ENCODE peak calls at places on chromosomes 6 and 20, in seven cellular contexts. S, B, I, U, P, Y and M are unnamed samples.

GRCh38 chr6:47076422-47077344 is 34.6 kb upstream of the ADGRF1 start:
- DNase-seq in B (no peak), S (no peak), Y (no peak), U (no peak), P (no peak), I (peak; percentile 22), M (no peak)

GRCh38 chr20:49183444-49183843 is 4.7 kb downstream of the STAU1 start:
- DNase-seq in U (no peak), B (no peak), P (no peak), I (no peak), S (no peak), Y (no peak), M (no peak)

GRCh38 chr6:35216832-35217811 is 3.4 kb downstream of the SCUBE3 start:
- DNase-seq in S (no peak), U (no peak), B (no peak), P (no peak), Y (peak; percentile 86), I (no peak), M (no peak)

GRCh38 chr6:13526718-13527668 is 39.6 kb upstream of the GFOD1 start:
- DNase-seq in Y (peak; percentile 63), B (peak; percentile 55), P (no peak), U (peak; percentile 20), I (no peak), S (no peak), M (no peak)

GRCh38 chr20:36435799-36436541 is 105.3 kb upstream of the MYL9 start:
- DNase-seq in P (no peak), S (peak; percentile 1), U (peak; percentile 95), Y (peak; percentile 54), I (peak; percentile 22), B (peak; percentile 86), M (no peak)

GRCh38 chr6:140475086-140475485 is 1100.6 kb upstream of the CITED2 start:
- DNase-seq in B (peak; percentile 57), Y (no peak), P (no peak), U (no peak), S (no peak), I (no peak), M (no peak)

GRCh38 chr6:131755597-131755996 is 44.8 kb upstream of the CTAGE9 start:
- DNase-seq in Y (no peak), I (no peak), S (peak; percentile 63), P (peak; percentile 86), U (no peak), B (no peak), M (peak; percentile 76)

GRCh38 chr6:24537082-24537699 is 42.4 kb downstream of the ALDH5A1 start:
- DNase-seq in B (no peak), Y (peak; percentile 34), P (no peak), S (no peak), U (no peak), I (no peak), M (no peak)

GRCh38 chr20:24479595-24479994 is 10.2 kb downstream of the SYNDIG1 start:
- DNase-seq in P (no peak), S (no peak), U (no peak), Y (no peak), B (no peak), I (no peak), M (no peak)

GRCh38 chr20:61765081-61765870 is 300.4 kb downstream of the TAF4 start:
- DNase-seq in S (no peak), B (no peak), P (no peak), U (no peak), I (no peak), Y (no peak), M (no peak)

GRCh38 chr6:6368684-6369052 is 48.2 kb upstream of the F13A1 start:
- DNase-seq in U (no peak), B (no peak), Y (no peak), S (no peak), P (no peak), I (no peak), M (no peak)

GRCh38 chr6:130968486-130968885 is 94.6 kb downstream of the EPB41L2 start:
- DNase-seq in Y (no peak), U (no peak), I (no peak), P (no peak), S (no peak), B (no peak), M (no peak)

GRCh38 chr6:110874880-110875547 is 429 bp downstream of the AMD1 start:
- DNase-seq in P (no peak), Y (no peak), I (peak; percentile 23), U (peak; percentile 55), S (no peak), B (no peak), M (no peak)

GRCh38 chr6:34553750-34554149 is 2.4 kb downstream of the SPDEF start:
- DNase-seq in U (no peak), Y (no peak), I (no peak), B (peak; percentile 47), P (no peak), S (no peak), M (no peak)

GRCh38 chr6:69584913-69585729 is 211.7 kb downstream of the LMBRD1 start:
- DNase-seq in I (no peak), U (peak; percentile 3), S (no peak), Y (no peak), B (no peak), P (no peak), M (no peak)

GRCh38 chr20:11261533-11262000 is 587.8 kb upstream of the JAG1 start:
- DNase-seq in B (peak; percentile 72), Y (no peak), P (peak; percentile 44), S (no peak), I (no peak), U (no peak), M (peak; percentile 57)

GRCh38 chr6:1635305-1636010 is 25.7 kb downstream of the FOXC1 start:
- DNase-seq in I (no peak), U (no peak), P (no peak), S (no peak), Y (no peak), B (no peak), M (no peak)

GRCh38 chr6:33984466-33985332 is 161.2 kb downstream of the GRM4 start:
- DNase-seq in Y (no peak), B (no peak), I (no peak), S (no peak), U (no peak), P (no peak), M (no peak)

GRCh38 chr6:37242429-37243052 is 15.0 kb upstream of the TBC1D22B start:
- DNase-seq in I (no peak), P (peak; percentile 96), U (peak; percentile 31), S (peak; percentile 86), Y (no peak), B (peak; percentile 98), M (peak; percentile 94)

GRCh38 chr6:142861711-142862110 is 83.3 kb downstream of the HIVEP2 start:
- DNase-seq in I (no peak), U (no peak), B (no peak), Y (no peak), P (no peak), S (no peak), M (no peak)